ENCODE peak calls at places on chromosome X, in seven cellular contexts. H is H1, T is GM12878, J is K562, Y is Panc1, Z is SK-N-SH, B is HepG2. N is an unnamed sample.

GRCh38 chrX:149121526-149121925 is 383.6 kb downstream of the IDS start:
- DNase-seq in H (no peak), T (no peak), J (no peak), Y (no peak), Z (no peak), B (no peak), N (no peak)

GRCh38 chrX:133437356-133437755 is 22.1 kb upstream of the GPC4 start:
- DNase-seq in H (no peak), T (no peak), J (no peak), Y (no peak), Z (no peak), B (no peak), N (no peak)

GRCh38 chrX:19627533-19627932 is 112.2 kb upstream of the MAP3K15 start:
- DNase-seq in H (no peak), T (no peak), J (no peak), Y (no peak), Z (no peak), B (no peak), N (no peak)

GRCh38 chrX:17030580-17031285 is 84.3 kb downstream of the REPS2 start:
- DNase-seq in H (no peak), T (no peak), J (no peak), Y (no peak), Z (no peak), B (no peak), N (no peak)

GRCh38 chrX:149374751-149375150 is 130.4 kb downstream of the IDS start:
- DNase-seq in H (no peak), T (no peak), J (no peak), Y (no peak), Z (no peak), B (no peak), N (no peak)

GRCh38 chrX:8345473-8345872 is 119.2 kb upstream of the VCX3B start:
- DNase-seq in H (no peak), T (no peak), J (no peak), Y (no peak), Z (no peak), B (peak), N (no peak)

GRCh38 chrX:40107291-40108083 is 9.7 kb upstream of the BCOR start:
- DNase-seq in H (peak), T (no peak), J (peak), Y (no peak), Z (peak), B (no peak), N (peak)

GRCh38 chrX:2484721-2485459 is 15.9 kb downstream of the DHRSX start:
- DNase-seq in H (no peak), T (no peak), J (no peak), Y (no peak), Z (no peak), B (no peak), N (no peak)

GRCh38 chrX:12128017-12128416 is 10.3 kb upstream of the FRMPD4 start:
- DNase-seq in H (no peak), T (no peak), J (no peak), Y (no peak), Z (no peak), B (no peak), N (no peak)

GRCh38 chrX:24860140-24860539 is 155.6 kb downstream of the ARX start:
- DNase-seq in H (no peak), T (no peak), J (no peak), Y (no peak), Z (no peak), B (no peak), N (no peak)

GRCh38 chrX:24859211-24859841 is 156.4 kb downstream of the ARX start:
- DNase-seq in H (no peak), T (no peak), J (no peak), Y (no peak), Z (no peak), B (no peak), N (no peak)

GRCh38 chrX:24862343-24862742 is 153.4 kb downstream of the ARX start:
- DNase-seq in H (no peak), T (no peak), J (no peak), Y (no peak), Z (no peak), B (no peak), N (no peak)

DNA sequence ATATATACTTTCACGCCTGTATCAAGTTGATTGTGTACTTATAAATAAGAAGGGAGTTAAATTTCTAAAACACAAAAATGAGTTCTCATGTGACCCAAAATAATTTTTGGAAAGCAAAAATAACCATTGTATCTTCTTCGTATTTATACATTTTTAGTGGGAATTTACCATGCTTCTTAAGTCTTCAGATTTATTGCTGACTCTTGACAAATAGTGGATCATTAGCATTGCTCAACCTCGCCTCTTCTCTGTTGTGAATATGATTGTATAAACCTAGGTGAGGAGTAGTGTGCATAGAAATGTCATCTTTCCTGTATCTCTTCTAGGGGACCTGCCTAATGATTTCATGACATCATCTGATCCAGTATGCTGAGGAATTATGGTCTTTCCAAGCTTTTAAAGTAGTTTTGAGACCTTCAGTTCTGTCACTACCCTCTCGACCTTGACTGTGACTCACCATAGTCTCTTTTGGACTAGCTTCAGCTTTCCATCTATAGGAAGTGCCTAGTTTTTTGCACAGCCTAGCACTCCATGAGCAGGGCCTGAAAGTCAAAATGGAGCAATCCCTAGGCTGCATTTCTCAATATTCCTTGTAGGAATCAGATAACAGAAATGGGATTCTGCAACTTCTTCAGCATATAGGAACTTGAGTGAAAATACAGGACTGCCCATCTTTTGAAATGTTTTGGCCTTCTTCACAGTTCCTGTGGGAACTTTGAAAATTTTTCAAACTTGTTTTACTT is 157.6 kb downstream of the ARX start:
- DNase-seq in H (no peak), T (no peak), J (no peak), Y (no peak), Z (no peak), B (no peak), N (no peak)
- TF ChIP-seq SIN3A in H (no peak), T (no peak), J (no peak), Y (no peak), Z (no peak), B (no peak), N (no peak)

DNA sequence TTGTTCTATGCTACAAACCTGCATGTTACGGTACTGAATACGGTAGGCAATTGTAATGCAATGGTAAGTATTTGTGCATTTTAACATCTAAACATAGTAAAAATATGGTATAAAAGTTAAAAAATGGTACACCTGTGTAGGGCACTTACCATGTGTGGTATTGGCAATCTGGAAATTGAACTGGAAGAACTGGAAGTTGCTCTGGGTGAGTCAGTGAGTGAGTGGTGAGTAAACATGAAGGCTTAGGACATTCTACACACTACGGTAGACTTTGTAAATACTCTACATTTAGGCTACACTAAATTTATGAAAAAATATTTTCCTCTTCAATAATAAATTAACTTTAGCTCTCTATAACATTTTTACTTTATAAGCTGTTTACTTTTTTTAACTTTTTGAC is 78.9 kb downstream of the RRAGB start:
- DNase-seq in H (no peak), T (no peak), J (no peak), Y (no peak), Z (no peak), B (no peak), N (no peak)
- TF ChIP-seq POLR2AphosphoS5 in H (no peak), T (no peak), J (no peak), Y (no peak), Z (no peak), B (no peak), N (no peak)

DNA sequence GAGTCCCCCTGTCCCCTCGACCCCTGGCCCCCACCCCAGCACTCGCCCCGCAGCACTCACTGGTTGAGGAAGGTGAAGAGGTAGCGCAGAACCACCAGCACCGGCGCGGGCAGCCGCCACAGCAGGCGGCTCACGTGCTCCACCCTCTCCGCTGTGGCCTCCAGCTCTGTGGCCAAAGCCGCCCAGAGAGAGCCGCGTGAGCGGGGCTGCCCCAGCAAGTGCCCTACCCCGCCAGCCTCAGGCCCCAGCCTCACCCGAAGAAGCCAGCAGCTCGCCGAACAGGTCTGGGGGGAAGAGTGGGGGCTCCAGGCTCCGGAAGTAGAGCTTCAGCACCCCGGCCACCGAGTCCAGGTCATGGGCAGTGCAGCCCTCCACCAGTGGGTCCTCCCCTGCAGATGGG is 6.0 kb downstream of the AVPR2 start:
- DNase-seq in H (no peak), T (no peak), J (no peak), Y (no peak), Z (no peak), B (no peak), N (no peak)
- TF ChIP-seq SIN3A in H (no peak), T (no peak), J (no peak), Y (no peak), Z (no peak), B (no peak), N (no peak)

GRCh38 chrX:129790146-129790545 is 10.4 kb downstream of the SASH3 start:
- DNase-seq in H (no peak), T (no peak), J (no peak), Y (no peak), Z (no peak), B (no peak), N (no peak)

GRCh38 chrX:129792586-129793291 is 13.0 kb downstream of the SASH3 start:
- DNase-seq in H (no peak), T (no peak), J (no peak), Y (no peak), Z (no peak), B (no peak), N (no peak)

GRCh38 chrX:129791961-129792570 is 12.3 kb downstream of the SASH3 start:
- DNase-seq in H (no peak), T (no peak), J (no peak), Y (no peak), Z (no peak), B (no peak), N (no peak)

GRCh38 chrX:129791336-129791735 is 11.6 kb downstream of the SASH3 start:
- DNase-seq in H (no peak), T (no peak), J (no peak), Y (no peak), Z (no peak), B (no peak), N (no peak)

DNA sequence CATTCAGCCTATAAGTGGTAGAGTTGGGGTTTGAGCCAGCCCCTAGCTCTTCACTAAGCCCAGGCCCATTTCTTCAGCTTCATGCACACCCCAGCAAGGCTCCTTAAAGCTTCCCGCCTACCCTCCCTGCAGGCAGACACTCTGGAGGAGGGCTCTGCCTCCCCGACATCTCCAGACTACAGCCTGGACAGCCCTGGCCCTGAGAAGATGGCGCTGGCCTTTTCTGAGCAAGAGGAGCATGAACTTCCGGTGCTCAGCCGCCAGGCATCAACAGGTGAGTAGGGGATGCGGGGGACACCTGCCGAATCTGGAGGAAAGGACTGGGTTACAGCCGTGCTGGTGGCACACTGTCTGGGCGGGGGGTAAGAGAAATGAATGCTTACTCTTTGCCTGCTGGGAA is 11.1 kb downstream of the SASH3 start:
- DNase-seq in H (no peak), T (no peak), J (no peak), Y (no peak), Z (no peak), B (no peak), N (no peak)
- TF ChIP-seq POLR2AphosphoS5 in H (no peak), T (no peak), J (no peak), Y (no peak), Z (no peak), B (no peak), N (no peak)

DNA sequence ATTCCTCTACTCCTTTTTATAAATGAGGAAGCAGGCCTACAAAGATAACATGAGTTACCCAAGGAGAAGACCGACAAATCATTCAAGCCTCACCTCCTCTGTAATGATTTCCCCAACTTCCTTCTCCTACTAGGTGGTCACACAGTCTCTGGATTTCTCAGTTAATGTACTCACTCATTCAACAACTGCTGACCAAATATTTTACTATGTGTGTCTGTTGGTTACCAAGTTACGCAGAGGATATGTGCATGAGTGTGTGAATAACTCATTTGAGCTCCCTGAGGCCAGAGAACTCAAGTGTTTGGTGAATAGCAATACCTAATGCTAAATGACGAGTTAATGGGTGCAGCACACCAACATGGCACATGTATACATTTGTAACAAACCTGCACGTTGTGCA is 10.4 kb downstream of the CASK start:
- DNase-seq in H (no peak), T (no peak), J (no peak), Y (no peak), Z (no peak), B (no peak), N (no peak)
- TF ChIP-seq SIN3A in H (no peak), T (no peak), J (no peak), Y (no peak), Z (no peak), B (no peak), N (no peak)

DNA sequence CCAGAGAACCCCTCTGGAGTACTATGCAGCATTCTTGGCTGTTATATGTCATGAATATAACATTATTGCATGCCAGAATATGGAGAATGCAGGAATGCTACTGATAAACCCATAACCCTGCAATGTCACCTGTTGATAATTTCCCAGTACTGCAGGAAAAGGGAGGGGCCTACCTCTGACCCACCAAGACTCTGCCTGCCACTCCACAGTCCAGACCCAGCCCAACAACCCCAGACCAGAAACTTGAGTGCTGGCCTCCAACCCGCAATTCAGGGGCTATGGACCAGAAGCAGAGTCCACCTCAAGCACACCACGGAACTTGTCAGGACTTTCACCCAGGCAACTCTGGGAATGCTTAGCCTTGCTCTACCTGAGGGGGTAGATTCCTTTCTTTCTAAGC is 92.9 kb upstream of the WDR44 start:
- DNase-seq in H (no peak), T (no peak), J (no peak), Y (no peak), Z (no peak), B (no peak), N (no peak)
- TF ChIP-seq POLR2AphosphoS5 in H (no peak), T (no peak), J (no peak), Y (no peak), Z (no peak), B (no peak), N (no peak)

GRCh38 chrX:100642296-100642695 is 1.7 kb upstream of the SRPX2 start:
- DNase-seq in H (no peak), T (no peak), J (no peak), Y (no peak), Z (no peak), B (no peak), N (no peak)

GRCh38 chrX:100635040-100635439 is 1.6 kb downstream of the TSPAN6 start:
- DNase-seq in H (no peak), T (no peak), J (no peak), Y (no peak), Z (no peak), B (no peak), N (no peak)

GRCh38 chrX:100635989-100636320 is 651 bp downstream of the TSPAN6 start:
- DNase-seq in H (no peak), T (no peak), J (no peak), Y (no peak), Z (no peak), B (no peak), N (no peak)

GRCh38 chrX:100636321-100636991 is at the start of gene TSPAN6:
- DNase-seq in H (peak), T (no peak), J (peak), Y (peak), Z (peak), B (peak), N (peak)
- TF ChIP-seq SIN3A in H (no peak), T (no peak), J (no peak), Y (no peak), Z (no peak), B (no peak), N (no peak)

GRCh38 chrX:47484885-47485284 is 1.9 kb upstream of the ZNF41 start:
- DNase-seq in H (no peak), T (no peak), J (no peak), Y (no peak), Z (no peak), B (no peak), N (no peak)

GRCh38 chrX:47481160-47481559 is 1.9 kb downstream of the ZNF41 start:
- DNase-seq in H (no peak), T (no peak), J (no peak), Y (no peak), Z (no peak), B (no peak), N (no peak)

GRCh38 chrX:47483310-47484268 is 567 bp upstream of the ZNF41 start:
- DNase-seq in H (no peak), T (no peak), J (peak), Y (no peak), Z (peak), B (peak), N (no peak)

GRCh38 chrX:47482065-47482511 is 934 bp downstream of the ZNF41 start:
- DNase-seq in H (no peak), T (no peak), J (no peak), Y (no peak), Z (peak), B (no peak), N (no peak)

GRCh38 chrX:47482512-47483309 is at the start of gene ZNF41:
- DNase-seq in H (peak), T (peak), J (peak), Y (peak), Z (peak), B (peak), N (peak)
- TF ChIP-seq POLR2AphosphoS5 in H (peak), T (peak), J (peak), Y (peak), Z (peak), B (no peak), N (peak)

GRCh38 chrX:110171442-110171841 is 146.4 kb downstream of the AMMECR1 start:
- DNase-seq in H (no peak), T (no peak), J (no peak), Y (no peak), Z (no peak), B (no peak), N (no peak)

GRCh38 chrX:110170029-110170428 is 147.9 kb downstream of the AMMECR1 start:
- DNase-seq in H (no peak), T (no peak), J (no peak), Y (no peak), Z (no peak), B (no peak), N (no peak)

GRCh38 chrX:110172215-110172614 is 145.7 kb downstream of the AMMECR1 start:
- DNase-seq in H (no peak), T (peak), J (no peak), Y (no peak), Z (no peak), B (no peak), N (no peak)

GRCh38 chrX:110168585-110168984 is 149.3 kb downstream of the AMMECR1 start:
- DNase-seq in H (no peak), T (no peak), J (no peak), Y (no peak), Z (no peak), B (no peak), N (no peak)

GRCh38 chrX:110167952-110168451 is 149.9 kb downstream of the AMMECR1 start:
- DNase-seq in H (peak), T (no peak), J (peak), Y (no peak), Z (peak), B (no peak), N (no peak)
- TF ChIP-seq SIN3A in H (no peak), T (no peak), J (no peak), Y (no peak), Z (no peak), B (no peak), N (no peak)